ENCODE peak calls at places on chromosome 22, in five cellular contexts. M, P, X, U and S are unnamed samples.

GRCh38 chr22:43135565-43135964 is 7.6 kb downstream of the MCAT start:
- DNase-seq in M (no peak), P (no peak), X (no peak), U (no peak), S (no peak)

GRCh38 chr22:29190915-29191314 is 14.8 kb upstream of the EMID1 start:
- DNase-seq in M (no peak), P (no peak), X (no peak), U (no peak), S (no peak)

GRCh38 chr22:24025475-24025874 is 14.4 kb downstream of the CABIN1 start:
- DNase-seq in M (no peak), P (no peak), X (no peak), U (no peak), S (no peak)

GRCh38 chr22:47586038-47586437 is 823.6 kb downstream of the TBC1D22A start:
- DNase-seq in M (no peak), P (no peak), X (peak; percentile 22), U (no peak), S (no peak)

GRCh38 chr22:24370426-24370825 is 57.0 kb upstream of the ADORA2A start:
- DNase-seq in M (no peak), P (no peak), X (no peak), U (no peak), S (no peak)

GRCh38 chr22:30000566-30000965 is 79.7 kb upstream of the HORMAD2 start:
- DNase-seq in M (no peak), P (no peak), X (no peak), U (no peak), S (no peak)

GRCh38 chr22:31609716-31610115 is 52.3 kb downstream of the PISD start:
- DNase-seq in M (no peak), P (no peak), X (no peak), U (no peak), S (no peak)

GRCh38 chr22:36321797-36322601 is 65.8 kb downstream of the MYH9 start:
- DNase-seq in M (no peak), P (no peak), X (no peak), U (no peak), S (no peak)

GRCh38 chr22:41092023-41092817 is at the start of gene EP300:
- DNase-seq in M (peak; percentile 72), P (peak; percentile 72), X (peak; percentile 40), U (peak; percentile 72), S (peak; percentile 72)

GRCh38 chr22:27993774-27994350 is 74.8 kb upstream of the PITPNB start:
- DNase-seq in M (no peak), P (no peak), X (no peak), U (no peak), S (no peak)

GRCh38 chr22:43862074-43862881 is at the start of gene SULT4A1:
- DNase-seq in M (peak; percentile 78), P (peak; percentile 69), X (peak; percentile 19), U (no peak), S (no peak)

GRCh38 chr22:24096401-24097115 is 84.7 kb upstream of the SUSD2 start:
- DNase-seq in M (no peak), P (no peak), X (no peak), U (no peak), S (no peak)

GRCh38 chr22:29799217-29799680 is 32.1 kb downstream of the UQCR10 start:
- DNase-seq in M (no peak), P (peak; percentile 74), X (peak; percentile 58), U (no peak), S (peak; percentile 95)

GRCh38 chr22:23888615-23889401 is 5.4 kb upstream of the MIF start:
- DNase-seq in M (peak; percentile 54), P (peak; percentile 26), X (no peak), U (no peak), S (no peak)

GRCh38 chr22:23072911-23073491 is 2.7 kb downstream of the GNAZ start:
- DNase-seq in M (peak; percentile 64), P (no peak), X (no peak), U (no peak), S (no peak)

GRCh38 chr22:31750365-31751284 is 693 bp upstream of the PRR14L start:
- DNase-seq in M (no peak), P (no peak), X (no peak), U (no peak), S (no peak)

GRCh38 chr22:41968601-41969000 is 642 bp upstream of the SEPTIN3 start:
- DNase-seq in M (no peak), P (no peak), X (no peak), U (no peak), S (no peak)

GRCh38 chr22:25485626-25486545 is 78.6 kb upstream of the GRK3 start:
- DNase-seq in M (no peak), P (no peak), X (no peak), U (no peak), S (no peak)

GRCh38 chr22:44797181-44797720 is 44.9 kb downstream of the ARHGAP8 start:
- DNase-seq in M (no peak), P (no peak), X (no peak), U (no peak), S (no peak)

GRCh38 chr22:31926969-31927368 is 17.4 kb upstream of the YWHAH start:
- DNase-seq in M (peak; percentile 74), P (peak; percentile 81), X (no peak), U (no peak), S (no peak)

GRCh38 chr22:26942301-26942927 is 285.0 kb downstream of the MIAT start:
- DNase-seq in M (no peak), P (no peak), X (no peak), U (no peak), S (no peak)

GRCh38 chr22:39967996-39968968 is 8.1 kb downstream of the TMA7B start:
- DNase-seq in M (peak; percentile 23), P (no peak), X (no peak), U (no peak), S (no peak)

GRCh38 chr22:37164535-37164887 is 14.8 kb upstream of the IL2RB start:
- DNase-seq in M (no peak), P (no peak), X (no peak), U (no peak), S (no peak)

GRCh38 chr22:19046719-19047609 is 75.2 kb downstream of the DGCR2 start:
- DNase-seq in M (no peak), P (no peak), X (no peak), U (no peak), S (no peak)

GRCh38 chr22:28142361-28142801 is 223.3 kb upstream of the PITPNB start:
- DNase-seq in M (no peak), P (no peak), X (no peak), U (no peak), S (no peak)

GRCh38 chr22:41531736-41532477 is 12.4 kb downstream of the POLR3H start:
- DNase-seq in M (no peak), P (no peak), X (no peak), U (no peak), S (no peak)

GRCh38 chr22:46122511-46122971 is 27.8 kb upstream of the PPARA start:
- DNase-seq in M (peak; percentile 73), P (peak; percentile 80), X (peak; percentile 8), U (peak; percentile 93), S (peak; percentile 76)
- TF ChIP-seq POLR2AphosphoS5 in M (no peak), P (no peak), X (no peak), U (no peak), S (no peak)

GRCh38 chr22:21642584-21643448 is 714 bp downstream of the SDF2L1 start:
- DNase-seq in M (peak; percentile 94), P (peak; percentile 97), X (no peak), U (no peak), S (peak; percentile 57)

GRCh38 chr22:21641417-21641794 is 696 bp upstream of the SDF2L1 start:
- DNase-seq in M (peak; percentile 68), P (peak; percentile 90), X (no peak), U (no peak), S (peak; percentile 53)

GRCh38 chr22:21643533-21644357 is 1.6 kb downstream of the SDF2L1 start:
- DNase-seq in M (no peak), P (peak; percentile 86), X (no peak), U (no peak), S (no peak)

GRCh38 chr22:21640810-21641209 is 1.3 kb upstream of the SDF2L1 start:
- DNase-seq in M (no peak), P (no peak), X (no peak), U (no peak), S (no peak)

DNA sequence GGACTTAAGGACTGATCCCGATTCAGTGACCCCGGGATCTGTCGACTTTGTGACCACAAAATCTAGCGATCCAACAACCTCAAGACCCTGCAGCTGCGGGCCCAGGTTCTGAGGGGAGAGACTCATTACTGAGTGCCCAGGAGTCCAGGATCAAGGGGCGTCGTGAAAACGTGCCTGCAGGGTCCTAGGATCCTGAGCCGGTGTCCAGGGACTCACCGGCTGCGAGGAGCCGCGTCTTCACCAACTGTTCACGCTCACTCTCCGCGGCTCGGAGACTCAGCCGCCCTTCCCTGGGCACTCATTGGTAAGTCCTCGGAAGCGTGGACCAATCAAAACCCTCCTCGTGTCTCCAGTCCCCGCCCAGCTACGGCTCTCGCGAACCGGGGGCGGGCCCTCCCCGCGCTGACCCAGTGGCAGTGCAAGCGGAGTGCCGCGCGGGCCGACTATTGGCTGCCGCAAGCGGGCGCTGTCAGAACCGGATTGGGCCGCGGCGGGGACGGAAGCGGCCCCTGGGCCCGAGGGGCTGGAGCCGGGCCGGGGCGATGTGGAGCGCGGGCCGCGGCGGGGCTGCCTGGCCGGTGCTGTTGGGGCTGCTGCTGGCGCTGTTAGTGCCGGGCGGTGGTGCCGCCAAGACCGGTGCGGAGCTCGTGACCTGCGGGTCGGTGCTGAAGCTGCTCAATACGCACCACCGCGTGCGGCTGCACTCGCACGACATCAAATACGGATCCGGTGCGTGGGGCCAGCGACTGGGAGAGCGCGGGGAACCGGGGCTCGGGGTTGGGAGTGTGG is at the start of gene SDF2L1:
- DNase-seq in M (peak; percentile 99), P (peak; percentile 100), X (peak; percentile 96), U (peak; percentile 99), S (peak; percentile 99)
- TF ChIP-seq POLR2AphosphoS5 in M (peak; percentile 86), P (no peak), X (peak; percentile 72), U (peak; percentile 57), S (peak; percentile 56)

DNA sequence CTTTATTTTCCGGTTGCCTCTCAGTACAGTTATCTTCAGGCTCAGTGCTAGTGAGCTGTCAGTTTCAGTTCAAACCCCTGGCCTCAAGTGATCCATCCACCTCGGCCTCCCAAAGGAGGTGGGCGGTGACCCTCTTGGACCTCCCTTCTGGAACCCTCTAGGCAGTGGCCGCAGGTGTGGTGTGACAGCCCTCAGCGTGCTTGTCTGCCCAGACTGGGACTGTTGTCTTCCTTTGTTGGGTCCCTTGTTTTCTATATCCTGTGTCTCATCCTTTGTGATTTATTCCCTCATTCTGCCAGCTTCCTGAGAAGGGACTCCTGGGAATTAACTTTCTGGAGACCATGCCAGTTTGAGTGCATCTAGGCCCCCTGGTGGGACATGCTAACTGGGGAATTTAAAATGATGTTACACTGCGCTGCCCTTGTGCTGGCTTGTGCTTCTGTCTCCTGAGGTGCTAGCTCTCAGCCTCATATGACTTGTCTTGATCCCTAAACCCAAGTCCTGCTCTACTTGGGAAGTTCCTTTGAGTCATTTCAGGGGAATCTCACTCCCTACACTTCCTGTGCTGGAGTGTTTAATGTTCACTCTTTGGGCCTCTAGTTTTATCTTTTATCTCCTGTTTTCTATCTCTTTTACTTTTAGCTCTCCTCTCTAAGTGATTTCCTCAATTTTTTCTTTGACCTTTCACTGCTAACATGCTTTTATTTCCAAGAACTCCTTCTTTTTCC is 19.4 kb downstream of the MED15 start:
- DNase-seq in M (no peak), P (peak; percentile 66), X (no peak), U (no peak), S (no peak)
- TF ChIP-seq POLR2AphosphoS5 in M (no peak), P (no peak), X (no peak), U (no peak), S (no peak)

GRCh38 chr22:49592780-49593501 is 234.7 kb downstream of the BRD1 start:
- DNase-seq in M (no peak), P (no peak), X (no peak), U (no peak), S (no peak)
- TF ChIP-seq POLR2AphosphoS5 in M (no peak), P (no peak), X (no peak), U (no peak), S (no peak)